ENCODE peak calls at places on chromosome 3, in four cellular contexts. S, H, A and G are unnamed samples.

GRCh38 chr3:105847452-105847851 is 21.4 kb downstream of the CBLB start:
- DNase-seq in S (no peak), H (no peak), A (no peak), G (no peak)

GRCh38 chr3:159583662-159584061 is 405.0 kb upstream of the IL12A start:
- DNase-seq in S (no peak), H (no peak), A (no peak), G (no peak)

GRCh38 chr3:181729071-181729915 is 17.6 kb downstream of the SOX2 start:
- DNase-seq in S (no peak), H (no peak), A (no peak), G (no peak)

GRCh38 chr3:33128706-33129105 is 14.9 kb downstream of the CRTAP start:
- DNase-seq in S (no peak), H (no peak), A (no peak), G (no peak)

GRCh38 chr3:123559040-123559861 is 25.6 kb downstream of the HACD2 start:
- DNase-seq in S (no peak), H (peak; percentile 24), A (no peak), G (peak; percentile 10)

GRCh38 chr3:59653405-59654119 is 603.7 kb upstream of the CFAP20DC start:
- DNase-seq in S (no peak), H (no peak), A (no peak), G (no peak)

GRCh38 chr3:57048728-57049127 is 11.7 kb upstream of the SPATA12 start:
- DNase-seq in S (peak; percentile 15), H (no peak), A (no peak), G (no peak)

GRCh38 chr3:78589778-78590177 is 1178.0 kb downstream of the ROBO1 start:
- DNase-seq in S (no peak), H (no peak), A (no peak), G (no peak)

GRCh38 chr3:12868039-12869024 is 27.0 kb upstream of the RPL32 start:
- DNase-seq in S (peak; percentile 87), H (peak; percentile 77), A (no peak), G (peak; percentile 88)

GRCh38 chr3:159947220-159947619 is 41.4 kb upstream of the IL12A start:
- DNase-seq in S (no peak), H (no peak), A (no peak), G (no peak)

GRCh38 chr3:57715672-57716071 is 22.8 kb upstream of the DENND6A start:
- DNase-seq in S (no peak), H (no peak), A (no peak), G (no peak)

GRCh38 chr3:40499952-40500351 is 5.9 kb upstream of the ZNF620 start:
- DNase-seq in S (no peak), H (no peak), A (no peak), G (no peak)

GRCh38 chr3:14047027-14047426 is 77.6 kb downstream of the CHCHD4 start:
- DNase-seq in S (no peak), H (no peak), A (no peak), G (no peak)

GRCh38 chr3:72375237-72376154 is 472.7 kb downstream of the SHQ1 start:
- DNase-seq in S (no peak), H (no peak), A (no peak), G (no peak)

GRCh38 chr3:123914829-123915228 is 30.7 kb upstream of the MYLK start:
- DNase-seq in S (no peak), H (no peak), A (no peak), G (no peak)

GRCh38 chr3:90184861-90185260 is 1077.4 kb downstream of the EPHA3 start:
- DNase-seq in S (no peak), H (no peak), A (no peak), G (no peak)

GRCh38 chr3:180678231-180678630 is 1.1 kb downstream of the CCDC39 start:
- DNase-seq in S (no peak), H (no peak), A (no peak), G (no peak)

GRCh38 chr3:188003188-188004171 is 150.5 kb upstream of the LPP start:
- DNase-seq in S (no peak), H (no peak), A (no peak), G (peak; percentile 48)

GRCh38 chr3:134201201-134202130 is 49.2 kb downstream of the RYK start:
- DNase-seq in S (no peak), H (no peak), A (no peak), G (no peak)

GRCh38 chr3:173000553-173000952 is 140.5 kb downstream of the SPATA16 start:
- DNase-seq in S (no peak), H (no peak), A (no peak), G (no peak)

GRCh38 chr3:184742676-184743135 is 30.8 kb upstream of the MAGEF1 start:
- DNase-seq in S (no peak), H (peak; percentile 14), A (no peak), G (no peak)

GRCh38 chr3:30613135-30613825 is 6.9 kb downstream of the TGFBR2 start:
- DNase-seq in S (no peak), H (no peak), A (no peak), G (peak; percentile 34)

GRCh38 chr3:184724662-184725061 is 12.8 kb upstream of the MAGEF1 start:
- DNase-seq in S (no peak), H (no peak), A (peak; percentile 19), G (no peak)

GRCh38 chr3:81871358-81872152 is 110.1 kb upstream of the GBE1 start:
- DNase-seq in S (no peak), H (no peak), A (no peak), G (no peak)

GRCh38 chr3:177862962-177863491 is 665.7 kb upstream of the TBL1XR1 start:
- DNase-seq in S (no peak), H (no peak), A (no peak), G (no peak)
- TF ChIP-seq POLR2A in S (no peak), H (no peak), A (no peak), G (no peak)

GRCh38 chr3:27454461-27454860 is 29.7 kb downstream of the SLC4A7 start:
- DNase-seq in S (no peak), H (no peak), A (no peak), G (no peak)
- H3K36me3 ChIP-seq in S (no peaks in the 10 kb centered on the region), H (no peaks in the 10 kb centered on the region), A (no peaks in the 10 kb centered on the region), G (no peaks in the 10 kb centered on the region)

GRCh38 chr3:167375478-167375877 is 4.6 kb downstream of the ZBBX start:
- DNase-seq in S (no peak), H (no peak), A (no peak), G (no peak)
- TF ChIP-seq CTCF in S (no peak), H (no peak), A (no peak), G (no peak)

GRCh38 chr3:49171775-49172500 is 540 bp downstream of the KLHDC8B start:
- DNase-seq in S (no peak), H (no peak), A (no peak), G (no peak)

GRCh38 chr3:49173116-49173791 is 1.9 kb downstream of the KLHDC8B start:
- DNase-seq in S (peak; percentile 63), H (peak; percentile 59), A (no peak), G (peak; percentile 50)

GRCh38 chr3:49172616-49173041 is 1.2 kb downstream of the KLHDC8B start:
- DNase-seq in S (no peak), H (no peak), A (no peak), G (no peak)

GRCh38 chr3:49170744-49171118 is 667 bp upstream of the KLHDC8B start:
- DNase-seq in S (no peak), H (no peak), A (no peak), G (no peak)

GRCh38 chr3:49171119-49171774 is at the start of gene KLHDC8B:
- DNase-seq in S (peak; percentile 90), H (peak; percentile 88), A (peak; percentile 97), G (peak; percentile 84)
- TF ChIP-seq POLR2A in S (peak; percentile 80), H (peak; percentile 57), A (peak; percentile 11), G (peak; percentile 46)

GRCh38 chr3:45980819-45981218 is 14.8 kb downstream of the FYCO1 start:
- DNase-seq in S (no peak), H (no peak), A (no peak), G (no peak)

GRCh38 chr3:45981321-45982038 is 14.1 kb downstream of the FYCO1 start:
- DNase-seq in S (peak; percentile 54), H (no peak), A (no peak), G (no peak)

GRCh38 chr3:45979378-45979777 is 16.2 kb downstream of the FYCO1 start:
- DNase-seq in S (no peak), H (no peak), A (no peak), G (no peak)

GRCh38 chr3:45978348-45978747 is 17.3 kb downstream of the FYCO1 start:
- DNase-seq in S (peak; percentile 97), H (peak; percentile 63), A (no peak), G (peak; percentile 91)

GRCh38 chr3:45980229-45980813 is 15.3 kb downstream of the FYCO1 start:
- DNase-seq in S (no peak), H (no peak), A (no peak), G (no peak)
- H3K36me3 ChIP-seq in S (peaks cover 34% of the 10 kb centered on the region), H (no peaks in the 10 kb centered on the region), A (peaks cover 38% of the 10 kb centered on the region), G (peaks cover 14% of the 10 kb centered on the region)

GRCh38 chr3:143897558-143898305 is 49.5 kb upstream of the SLC9A9 start:
- DNase-seq in S (no peak), H (no peak), A (no peak), G (no peak)

GRCh38 chr3:143896486-143896885 is 48.2 kb upstream of the SLC9A9 start:
- DNase-seq in S (no peak), H (no peak), A (no peak), G (no peak)

GRCh38 chr3:143901105-143901504 is 52.8 kb upstream of the SLC9A9 start:
- DNase-seq in S (no peak), H (no peak), A (no peak), G (no peak)

DNA sequence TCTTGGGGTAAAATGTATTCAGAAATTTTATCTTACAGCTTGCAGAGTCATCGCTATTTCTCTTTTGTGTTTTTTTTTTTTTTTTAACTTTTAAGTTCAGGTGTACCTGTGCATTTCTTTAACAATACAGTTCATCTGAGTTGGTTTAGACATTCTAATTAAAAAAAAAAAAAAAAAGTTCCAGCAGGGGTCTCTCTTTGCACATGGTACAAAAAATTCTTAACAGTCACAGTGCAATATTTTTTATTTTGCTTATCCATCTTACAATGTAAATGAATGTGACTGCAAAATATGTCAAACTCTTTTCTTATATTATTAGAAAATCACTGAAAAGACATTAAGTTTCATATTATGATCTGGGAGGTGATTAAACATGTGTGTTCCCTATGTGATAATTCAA is 47.5 kb upstream of the SLC9A9 start:
- DNase-seq in S (no peak), H (no peak), A (no peak), G (no peak)
- TF ChIP-seq CTCF in S (no peak), H (no peak), A (no peak), G (no peak)